ENCODE peak calls at places on chromosomes 16 and 17, in eight cellular contexts. M is activated naive CD8-positive, alpha-beta T cell treated with anti-CD3 and anti-CD28 coated beads, Interleukin-2, amount 50 U/mL, for 24 hours; I is A549; C is pulmonary artery endothelial cell; F is activated T-cell treated with anti-CD3 and anti-CD28 coated beads for 24 hours; T is effector memory CD4-positive, alpha-beta T cell; P is activated T-helper 1 cell treated with Interleukin-2 at 50 U/mL for 16 hours; L is NB4. Z is an unnamed sample.

GRCh38 chr16:66618588-66618987 is 14.1 kb downstream of the CMTM3 start:
- DNase-seq in M (no peak), I (no peak), C (peak), F (no peak), T (no peak), P (no peak), L (no peak), Z (peak)

GRCh38 chr16:72637306-72637705 is 410.6 kb downstream of the ZFHX3 start:
- DNase-seq in M (no peak), I (no peak), C (peak), F (no peak), T (no peak), P (no peak), L (no peak), Z (no peak)

GRCh38 chr16:80541306-80541694 is 507 bp downstream of the DYNLRB2 start:
- DNase-seq in M (no peak), I (no peak), C (no peak), F (no peak), T (no peak), P (no peak), L (no peak), Z (no peak)

GRCh38 chr16:4212207-4212933 is 29.5 kb downstream of the SRL start:
- DNase-seq in M (no peak), I (no peak), C (no peak), F (no peak), T (no peak), P (no peak), L (no peak), Z (no peak)

GRCh38 chr16:30120340-30121105 is 2.5 kb downstream of the MAPK3 start:
- DNase-seq in M (no peak), I (no peak), C (no peak), F (no peak), T (no peak), P (no peak), L (no peak), Z (no peak)

GRCh38 chr17:41538565-41538991 is 10.5 kb upstream of the KRT19 start:
- DNase-seq in M (no peak), I (no peak), C (no peak), F (no peak), T (no peak), P (no peak), L (no peak), Z (no peak)

GRCh38 chr17:48241770-48242497 is 134.4 kb downstream of the SNX11 start:
- DNase-seq in M (no peak), I (no peak), C (no peak), F (no peak), T (no peak), P (no peak), L (no peak), Z (no peak)

GRCh38 chr16:81693047-81693446 is 86.0 kb upstream of the PLCG2 start:
- DNase-seq in M (no peak), I (no peak), C (peak), F (no peak), T (no peak), P (no peak), L (no peak), Z (no peak)

GRCh38 chr17:47649972-47650524 is 329 bp downstream of the KPNB1 start:
- DNase-seq in M (no peak), I (peak), C (no peak), F (no peak), T (no peak), P (no peak), L (no peak), Z (no peak)